ENCODE peak calls at places on chromosomes 7 and 10, in five cellular contexts. One of them, this sample, is unnamed.

GRCh38 chr7:141076377-141076776 is 2.5 kb downstream of the TMEM178B start:
- DNase-seq in Caki2: peak
- DNase-seq in stimulated activated CD4-positive, alpha-beta T cell treated with anti-CD3 and anti-CD28 coated beads, TNF-alpha, amount 100 ng/mL, for 24 hours: no peak
- DNase-seq in activated T-cell treated with anti-CD3 and anti-CD28 coated beads, Interleukin-2, amount 50 U/mL, for 72 hours: no peak
- DNase-seq in sciatic nerve: no peak
- DNase-seq in this sample: no peak

GRCh38 chr10:12376211-12376610 is 26.9 kb downstream of the CAMK1D start:
- DNase-seq in activated T-cell treated with anti-CD3 and anti-CD28 coated beads, Interleukin-2, amount 50 U/mL, for 72 hours: no peak
- DNase-seq in stimulated activated CD4-positive, alpha-beta T cell treated with anti-CD3 and anti-CD28 coated beads, TNF-alpha, amount 100 ng/mL, for 24 hours: no peak
- DNase-seq in sciatic nerve: peak
- DNase-seq in Caki2: no peak
- DNase-seq in this sample: no peak

GRCh38 chr7:91835191-91836064 is 45.1 kb downstream of the MTERF1 start:
- DNase-seq in sciatic nerve: no peak
- DNase-seq in Caki2: no peak
- DNase-seq in stimulated activated CD4-positive, alpha-beta T cell treated with anti-CD3 and anti-CD28 coated beads, TNF-alpha, amount 100 ng/mL, for 24 hours: no peak
- DNase-seq in activated T-cell treated with anti-CD3 and anti-CD28 coated beads, Interleukin-2, amount 50 U/mL, for 72 hours: no peak
- DNase-seq in this sample: no peak

GRCh38 chr10:99708428-99709010 is 23.4 kb downstream of the COX15 start:
- DNase-seq in activated T-cell treated with anti-CD3 and anti-CD28 coated beads, Interleukin-2, amount 50 U/mL, for 72 hours: no peak
- DNase-seq in sciatic nerve: no peak
- DNase-seq in stimulated activated CD4-positive, alpha-beta T cell treated with anti-CD3 and anti-CD28 coated beads, TNF-alpha, amount 100 ng/mL, for 24 hours: no peak
- DNase-seq in Caki2: peak
- DNase-seq in this sample: no peak

GRCh38 chr10:22246680-22247391 is 29.0 kb upstream of the EBLN1 start:
- DNase-seq in activated T-cell treated with anti-CD3 and anti-CD28 coated beads, Interleukin-2, amount 50 U/mL, for 72 hours: peak
- DNase-seq in sciatic nerve: no peak
- DNase-seq in stimulated activated CD4-positive, alpha-beta T cell treated with anti-CD3 and anti-CD28 coated beads, TNF-alpha, amount 100 ng/mL, for 24 hours: no peak
- DNase-seq in Caki2: peak
- DNase-seq in this sample: no peak

GRCh38 chr10:81872206-81872605 is 2.8 kb upstream of the NRG3 start:
- DNase-seq in stimulated activated CD4-positive, alpha-beta T cell treated with anti-CD3 and anti-CD28 coated beads, TNF-alpha, amount 100 ng/mL, for 24 hours: no peak
- DNase-seq in activated T-cell treated with anti-CD3 and anti-CD28 coated beads, Interleukin-2, amount 50 U/mL, for 72 hours: no peak
- DNase-seq in Caki2: peak
- DNase-seq in sciatic nerve: no peak
- DNase-seq in this sample: no peak

GRCh38 chr10:42933454-42934340 is 143.2 kb upstream of the RET start:
- DNase-seq in Caki2: no peak
- DNase-seq in sciatic nerve: no peak
- DNase-seq in stimulated activated CD4-positive, alpha-beta T cell treated with anti-CD3 and anti-CD28 coated beads, TNF-alpha, amount 100 ng/mL, for 24 hours: no peak
- DNase-seq in activated T-cell treated with anti-CD3 and anti-CD28 coated beads, Interleukin-2, amount 50 U/mL, for 72 hours: peak
- DNase-seq in this sample: peak

GRCh38 chr10:17412323-17412722 is 42.1 kb downstream of the ST8SIA6 start:
- DNase-seq in sciatic nerve: no peak
- DNase-seq in activated T-cell treated with anti-CD3 and anti-CD28 coated beads, Interleukin-2, amount 50 U/mL, for 72 hours: no peak
- DNase-seq in stimulated activated CD4-positive, alpha-beta T cell treated with anti-CD3 and anti-CD28 coated beads, TNF-alpha, amount 100 ng/mL, for 24 hours: no peak
- DNase-seq in Caki2: no peak
- DNase-seq in this sample: no peak

GRCh38 chr10:50624154-50624865 is 554 bp upstream of the SGMS1 start:
- DNase-seq in sciatic nerve: peak
- DNase-seq in activated T-cell treated with anti-CD3 and anti-CD28 coated beads, Interleukin-2, amount 50 U/mL, for 72 hours: peak
- DNase-seq in stimulated activated CD4-positive, alpha-beta T cell treated with anti-CD3 and anti-CD28 coated beads, TNF-alpha, amount 100 ng/mL, for 24 hours: peak
- DNase-seq in Caki2: peak
- DNase-seq in this sample: peak

GRCh38 chr7:92506363-92506762 is 22.0 kb downstream of the PEX1 start:
- DNase-seq in sciatic nerve: no peak
- DNase-seq in activated T-cell treated with anti-CD3 and anti-CD28 coated beads, Interleukin-2, amount 50 U/mL, for 72 hours: no peak
- DNase-seq in stimulated activated CD4-positive, alpha-beta T cell treated with anti-CD3 and anti-CD28 coated beads, TNF-alpha, amount 100 ng/mL, for 24 hours: no peak
- DNase-seq in Caki2: no peak
- DNase-seq in this sample: no peak

GRCh38 chr10:61836888-61837747 is 64.4 kb upstream of the ARID5B start:
- DNase-seq in sciatic nerve: no peak
- DNase-seq in stimulated activated CD4-positive, alpha-beta T cell treated with anti-CD3 and anti-CD28 coated beads, TNF-alpha, amount 100 ng/mL, for 24 hours: no peak
- DNase-seq in activated T-cell treated with anti-CD3 and anti-CD28 coated beads, Interleukin-2, amount 50 U/mL, for 72 hours: no peak
- DNase-seq in Caki2: peak
- DNase-seq in this sample: no peak

GRCh38 chr7:21355406-21355874 is 72.4 kb upstream of the SP4 start:
- DNase-seq in activated T-cell treated with anti-CD3 and anti-CD28 coated beads, Interleukin-2, amount 50 U/mL, for 72 hours: peak
- DNase-seq in sciatic nerve: no peak
- DNase-seq in stimulated activated CD4-positive, alpha-beta T cell treated with anti-CD3 and anti-CD28 coated beads, TNF-alpha, amount 100 ng/mL, for 24 hours: peak
- DNase-seq in Caki2: no peak
- DNase-seq in this sample: no peak